ENCODE peak calls at places on chromosomes 2 and 18, in seven cellular contexts. D, O, S, Q, H, J and W are unnamed samples.

GRCh38 chr2:11160256-11160655 is 5.0 kb downstream of the SLC66A3 start:
- DNase-seq in O (no peak), Q (no peak), S (no peak), D (no peak), J (no peak), H (no peak), W (no peak)

GRCh38 chr2:69181806-69182427 is 168.9 kb downstream of the ANTXR1 start:
- DNase-seq in D (no peak), Q (no peak), J (no peak), S (peak), H (no peak), O (no peak), W (no peak)

GRCh38 chr2:241636182-241636982 is 576 bp downstream of the THAP4 start:
- DNase-seq in J (peak), Q (no peak), S (peak), H (no peak), D (peak), O (peak), W (peak)

GRCh38 chr18:45670281-45670962 is 53.6 kb upstream of the SLC14A1 start:
- DNase-seq in H (no peak), J (no peak), Q (no peak), D (no peak), O (no peak), S (peak), W (no peak)

GRCh38 chr2:84946204-84947009 is 24.6 kb upstream of the KCMF1 start:
- DNase-seq in S (no peak), D (no peak), J (peak), H (peak), O (no peak), Q (peak), W (no peak)

GRCh38 chr18:43271593-43272432 is 5.5 kb downstream of the SYT4 start:
- DNase-seq in J (peak), H (peak), O (peak), S (peak), D (peak), Q (no peak), W (no peak)

GRCh38 chr2:224403657-224404056 is 1.8 kb upstream of the FAM124B start:
- DNase-seq in D (no peak), O (no peak), Q (no peak), J (no peak), S (no peak), H (no peak), W (no peak)

GRCh38 chr2:22175002-22175401 is 1051.2 kb downstream of the TDRD15 start:
- DNase-seq in O (no peak), Q (no peak), S (no peak), H (no peak), D (no peak), J (no peak), W (no peak)

GRCh38 chr2:149334156-149334555 is 3.8 kb downstream of the LYPD6 start:
- DNase-seq in Q (no peak), D (no peak), O (no peak), S (no peak), H (no peak), J (no peak), W (no peak)

GRCh38 chr18:78138993-78139496 is 840.6 kb upstream of the SALL3 start:
- DNase-seq in D (no peak), Q (no peak), H (no peak), J (no peak), S (no peak), O (no peak), W (peak)

GRCh38 chr2:102082591-102083586 is 59.7 kb upstream of the IL1R1 start:
- DNase-seq in S (no peak), O (no peak), Q (peak), J (peak), H (peak), D (no peak), W (no peak)

GRCh38 chr2:160228141-160228963 is 28.3 kb upstream of the ITGB6 start:
- DNase-seq in O (peak), Q (no peak), H (no peak), J (no peak), S (no peak), D (no peak), W (no peak)
- TF ChIP-seq JUND in O (no peak), Q (no peak), H (peak), J (no peak), S (no peak), D (peak), W (no peak)

GRCh38 chr18:65735166-65735565 is 15.6 kb upstream of the CDH7 start:
- DNase-seq in Q (no peak), O (no peak), H (no peak), S (no peak), J (no peak), D (peak), W (no peak)

GRCh38 chr18:65737346-65737745 is 13.5 kb upstream of the CDH7 start:
- DNase-seq in Q (no peak), D (no peak), O (no peak), J (no peak), S (no peak), H (no peak), W (no peak)
- TF ChIP-seq JUND in Q (no peak), D (no peak), O (no peak), J (no peak), S (no peak), H (no peak), W (no peak)

GRCh38 chr2:100742884-100743283 is 77.1 kb upstream of the NPAS2 start:
- DNase-seq in D (peak), O (no peak), J (peak), Q (no peak), H (no peak), S (no peak), W (no peak)
- TF ChIP-seq JUND in D (peak), O (no peak), J (no peak), Q (no peak), H (no peak), S (no peak), W (no peak)

GRCh38 chr2:27445155-27445554 is 3.0 kb downstream of the KRTCAP3 start:
- DNase-seq in S (no peak), Q (no peak), D (no peak), H (no peak), O (no peak), J (no peak), W (no peak)

GRCh38 chr2:27442981-27443323 is 771 bp downstream of the KRTCAP3 start:
- DNase-seq in Q (no peak), H (no peak), O (no peak), S (no peak), J (no peak), D (no peak), W (no peak)

GRCh38 chr2:27445615-27446014 is 3.4 kb downstream of the KRTCAP3 start:
- DNase-seq in J (no peak), O (no peak), D (no peak), Q (no peak), H (no peak), S (no peak), W (no peak)

GRCh38 chr2:27448381-27448780 is 6.2 kb downstream of the KRTCAP3 start:
- DNase-seq in D (no peak), H (no peak), O (no peak), J (no peak), S (no peak), Q (no peak), W (no peak)

DNA sequence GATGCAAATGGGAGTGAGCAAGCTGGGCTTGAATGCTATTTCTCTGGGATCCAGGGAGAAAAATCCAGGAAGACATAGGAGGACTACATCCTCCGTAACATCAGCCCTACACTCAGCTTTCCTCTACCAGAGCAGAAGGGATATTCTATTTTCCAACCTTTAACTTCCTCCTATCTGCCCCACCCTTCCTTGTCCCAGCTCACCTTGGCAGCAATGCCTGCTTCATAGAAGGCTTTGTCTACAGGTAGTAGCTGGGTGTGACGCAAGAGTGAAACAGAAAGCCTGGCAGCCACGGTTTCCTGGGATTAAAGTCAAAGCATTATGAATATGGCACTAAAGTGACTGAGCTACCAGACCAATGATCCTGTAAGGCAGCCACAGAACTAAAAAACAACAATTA is 3.9 kb downstream of the KRTCAP3 start:
- DNase-seq in H (no peak), J (peak), O (peak), S (no peak), D (no peak), Q (no peak), W (no peak)
- TF ChIP-seq JUND in H (no peak), J (no peak), O (no peak), S (no peak), D (no peak), Q (no peak), W (no peak)

GRCh38 chr2:100107911-100108647 is 34.3 kb downstream of the AFF3 start:
- DNase-seq in H (no peak), O (no peak), Q (no peak), S (no peak), D (peak), J (no peak), W (no peak)
- TF ChIP-seq JUND in H (no peak), O (no peak), Q (no peak), S (no peak), D (no peak), J (no peak), W (no peak)

GRCh38 chr2:121095257-121096080 is 189.5 kb downstream of the TFCP2L1 start:
- DNase-seq in H (peak), Q (no peak), D (peak), J (peak), S (peak), O (peak), W (no peak)
- TF ChIP-seq JUND in H (no peak), Q (no peak), D (no peak), J (no peak), S (peak), O (no peak), W (no peak)

GRCh38 chr18:23859466-23860352 is 154.8 kb upstream of the TTC39C start:
- DNase-seq in D (no peak), J (peak), Q (no peak), S (no peak), H (no peak), O (no peak), W (no peak)

GRCh38 chr18:23864620-23865019 is 149.9 kb upstream of the TTC39C start:
- DNase-seq in J (no peak), S (no peak), O (no peak), D (no peak), H (no peak), Q (no peak), W (no peak)

GRCh38 chr18:23857756-23858155 is 156.8 kb upstream of the TTC39C start:
- DNase-seq in O (no peak), H (no peak), J (peak), Q (no peak), S (no peak), D (no peak), W (no peak)

GRCh38 chr18:23861326-23861725 is 153.2 kb upstream of the TTC39C start:
- DNase-seq in O (no peak), D (no peak), J (no peak), S (no peak), Q (no peak), H (no peak), W (no peak)

GRCh38 chr18:23862071-23862470 is 152.5 kb upstream of the TTC39C start:
- DNase-seq in J (no peak), D (no peak), Q (no peak), O (no peak), H (no peak), S (no peak), W (no peak)
- TF ChIP-seq JUND in J (no peak), D (peak), Q (no peak), O (no peak), H (no peak), S (no peak), W (no peak)